ENCODE peak calls at places on chromosome X, in seven cellular contexts. G, P, T, L, I, N and R are unnamed samples.

GRCh38 chrX:15522464-15522863 is 21.9 kb downstream of the BMX start:
- DNase-seq in G (no peak), P (no peak), T (no peak), L (no peak), I (no peak), N (no peak), R (no peak)

GRCh38 chrX:2383735-2384134 is 117.0 kb downstream of the DHRSX start:
- DNase-seq in G (no peak), P (no peak), T (no peak), L (no peak), I (no peak), N (no peak), R (no peak)

GRCh38 chrX:53695901-53696300 is 9.4 kb upstream of the HUWE1 start:
- DNase-seq in G (no peak), P (no peak), T (peak; percentile 42), L (no peak), I (no peak), N (no peak), R (no peak)

GRCh38 chrX:40496728-40497127 is 84.0 kb upstream of the ATP6AP2 start:
- DNase-seq in G (no peak), P (no peak), T (peak; percentile 50), L (peak; percentile 22), I (no peak), N (peak; percentile 62), R (no peak)

GRCh38 chrX:37348237-37349130 is 680 bp upstream of the PRRG1 start:
- DNase-seq in G (no peak), P (no peak), T (no peak), L (no peak), I (no peak), N (peak; percentile 23), R (no peak)

GRCh38 chrX:139120760-139121159 is 409.2 kb upstream of the FGF13 start:
- DNase-seq in G (no peak), P (no peak), T (no peak), L (no peak), I (no peak), N (no peak), R (no peak)

GRCh38 chrX:10750581-10750980 is 130.2 kb upstream of the MID1 start:
- DNase-seq in G (no peak), P (no peak), T (no peak), L (no peak), I (no peak), N (no peak), R (no peak)

GRCh38 chrX:37905436-37906147 is 58.2 kb upstream of the DYNLT3 start:
- DNase-seq in G (no peak), P (no peak), T (peak; percentile 69), L (peak; percentile 14), I (no peak), N (peak; percentile 28), R (no peak)

GRCh38 chrX:134158821-134159512 is 78.0 kb upstream of the CCDC160 start:
- DNase-seq in G (no peak), P (no peak), T (no peak), L (no peak), I (no peak), N (no peak), R (no peak)

GRCh38 chrX:100648601-100649417 is 4.8 kb downstream of the SRPX2 start:
- DNase-seq in G (no peak), P (no peak), T (peak; percentile 45), L (peak; percentile 46), I (no peak), N (peak; percentile 81), R (peak; percentile 16)

GRCh38 chrX:55279832-55280231 is 15.1 kb upstream of the PAGE3 start:
- DNase-seq in G (no peak), P (no peak), T (no peak), L (no peak), I (no peak), N (no peak), R (no peak)

GRCh38 chrX:102745513-102746133 is 25.1 kb downstream of the GPRASP3 start:
- DNase-seq in G (no peak), P (no peak), T (peak; percentile 76), L (peak; percentile 20), I (peak; percentile 25), N (peak; percentile 4), R (no peak)

GRCh38 chrX:37578045-37578444 is 6.6 kb downstream of the LANCL3 start:
- DNase-seq in G (no peak), P (no peak), T (no peak), L (no peak), I (no peak), N (no peak), R (no peak)

GRCh38 chrX:126376465-126376864 is 176.1 kb downstream of the DCAF12L1 start:
- DNase-seq in G (no peak), P (no peak), T (no peak), L (no peak), I (no peak), N (no peak), R (no peak)

GRCh38 chrX:39690541-39691415 is 407.0 kb downstream of the BCOR start:
- DNase-seq in G (no peak), P (no peak), T (no peak), L (no peak), I (no peak), N (no peak), R (no peak)

GRCh38 chrX:154457491-154458115 is 478 bp upstream of the PLXNA3 start:
- DNase-seq in G (no peak), P (peak; percentile 52), T (peak; percentile 71), L (no peak), I (peak; percentile 60), N (no peak), R (no peak)

GRCh38 chrX:154762529-154763296 is at the start of gene DKC1:
- DNase-seq in G (peak; percentile 66), P (peak; percentile 92), T (peak; percentile 98), L (peak; percentile 94), I (peak; percentile 98), N (peak; percentile 97), R (peak; percentile 93)

GRCh38 chrX:32514986-32515385 is 696.4 kb downstream of the DMD start:
- DNase-seq in G (no peak), P (no peak), T (no peak), L (no peak), I (no peak), N (no peak), R (no peak)
- H3K27me3 ChIP-seq in G (no peaks in the 10 kb centered on the region), P (no peaks in the 10 kb centered on the region), T (no peaks in the 10 kb centered on the region), L (no peaks in the 10 kb centered on the region), I (no peaks in the 10 kb centered on the region), N (no peaks in the 10 kb centered on the region), R (no peaks in the 10 kb centered on the region)

GRCh38 chrX:112941209-112941788 is 100.7 kb upstream of the AMOT start:
- DNase-seq in G (no peak), P (no peak), T (no peak), L (no peak), I (no peak), N (no peak), R (no peak)
- H3K4me3 ChIP-seq in G (peak overlapping the region; percentile 26), P (no peak overlapping the region), T (no peak overlapping the region), L (no peak overlapping the region), I (peak overlapping the region; percentile 19), N (no peak overlapping the region), R (no peak overlapping the region)

GRCh38 chrX:137032378-137032694 is 1.5 kb downstream of the GPR101 start:
- DNase-seq in G (no peak), P (no peak), T (no peak), L (no peak), I (no peak), N (no peak), R (no peak)
- H3K27me3 ChIP-seq in G (no peaks in the 10 kb centered on the region), P (peaks cover 15% of the 10 kb centered on the region), T (peaks cover 100% of the 10 kb centered on the region), L (peaks cover 19% of the 10 kb centered on the region), I (peaks cover 21% of the 10 kb centered on the region), N (peaks cover 94% of the 10 kb centered on the region), R (peaks cover 37% of the 10 kb centered on the region)

GRCh38 chrX:69319376-69319775 is 154.1 kb upstream of the PJA1 start:
- DNase-seq in G (no peak), P (no peak), T (no peak), L (no peak), I (no peak), N (no peak), R (no peak)

GRCh38 chrX:69323786-69324720 is 158.8 kb upstream of the PJA1 start:
- DNase-seq in G (no peak), P (no peak), T (peak; percentile 25), L (no peak), I (no peak), N (no peak), R (no peak)

GRCh38 chrX:69320116-69320515 is 154.9 kb upstream of the PJA1 start:
- DNase-seq in G (no peak), P (no peak), T (no peak), L (no peak), I (no peak), N (no peak), R (no peak)

GRCh38 chrX:69321006-69321655 is 155.9 kb upstream of the PJA1 start:
- DNase-seq in G (no peak), P (no peak), T (no peak), L (no peak), I (no peak), N (no peak), R (no peak)

DNA sequence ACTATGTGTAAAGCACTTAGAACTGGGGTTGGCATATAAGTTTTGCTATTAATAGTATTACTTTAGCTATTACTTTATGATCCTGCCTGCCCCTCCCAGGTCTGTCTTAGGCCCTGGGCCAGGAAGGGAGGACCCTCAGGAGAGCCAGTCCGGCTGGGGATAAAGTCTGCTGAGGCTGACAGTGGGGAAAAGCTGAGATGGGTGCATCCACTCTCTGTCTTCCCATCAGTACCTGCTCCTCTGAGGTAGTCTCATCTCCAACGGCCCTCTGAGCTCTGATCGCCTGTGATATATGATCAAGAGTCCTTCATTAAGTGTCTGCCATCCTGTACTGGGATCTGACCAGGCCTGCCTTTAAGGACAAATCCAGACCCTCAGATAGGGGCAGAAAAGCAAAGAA is 156.5 kb upstream of the PJA1 start:
- DNase-seq in G (no peak), P (no peak), T (no peak), L (no peak), I (no peak), N (no peak), R (no peak)
- H3K4me3 ChIP-seq in G (no peak overlapping the region), P (no peak overlapping the region), T (no peak overlapping the region), L (no peak overlapping the region), I (no peak overlapping the region), N (no peak overlapping the region), R (no peak overlapping the region)